ENCODE peak calls at places on chromosomes 2 and 18, in four cellular contexts. L is SK-N-SH; E is CD4-positive, CD25-positive, alpha-beta regulatory T cell; R is small intestine. J is an unnamed sample.

GRCh38 chr2:181781082-181781786 is 100.9 kb upstream of the NEUROD1 start:
- DNase-seq in L (no peak), E (no peak), R (peak; percentile 47), J (no peak)

GRCh38 chr2:220434365-220434764 is 806.9 kb downstream of the SLC4A3 start:
- DNase-seq in L (no peak), E (no peak), R (no peak), J (no peak)

GRCh38 chr2:205681836-205682238 is 464 bp upstream of the NRP2 start:
- DNase-seq in L (peak; percentile 49), E (no peak), R (no peak), J (peak; percentile 32)

GRCh38 chr2:113762377-113763118 is 6.1 kb upstream of the SLC35F5 start:
- DNase-seq in L (no peak), E (no peak), R (no peak), J (no peak)

GRCh38 chr2:160910681-160911080 is 249.5 kb upstream of the TANK start:
- DNase-seq in L (peak; percentile 15), E (no peak), R (no peak), J (no peak)

GRCh38 chr2:133633851-133634250 is 65.6 kb upstream of the NCKAP5 start:
- DNase-seq in L (no peak), E (no peak), R (no peak), J (no peak)

GRCh38 chr18:23879544-23879943 is 135.0 kb upstream of the TTC39C start:
- DNase-seq in L (no peak), E (no peak), R (no peak), J (no peak)

GRCh38 chr2:226463154-226463553 is 336.5 kb downstream of the IRS1 start:
- DNase-seq in L (no peak), E (no peak), R (no peak), J (no peak)

GRCh38 chr2:134460583-134460998 is 206.7 kb downstream of the MGAT5 start:
- DNase-seq in L (peak; percentile 76), E (no peak), R (peak; percentile 60), J (no peak)

GRCh38 chr2:174495365-174496012 is 8.7 kb upstream of the GPR155 start:
- DNase-seq in L (no peak), E (no peak), R (no peak), J (no peak)

GRCh38 chr2:33633295-33633694 is 34.2 kb upstream of the FAM98A start:
- DNase-seq in L (no peak), E (no peak), R (no peak), J (no peak)

GRCh38 chr2:189952536-189953109 is 109.9 kb downstream of the MSTN start:
- DNase-seq in L (no peak), E (no peak), R (no peak), J (no peak)

GRCh38 chr2:200435379-200435778 is 74.5 kb downstream of the KCTD18 start:
- DNase-seq in L (no peak), E (no peak), R (no peak), J (no peak)

GRCh38 chr2:43745457-43745856 is 28.4 kb upstream of the DYNC2LI1 start:
- DNase-seq in L (no peak), E (no peak), R (no peak), J (no peak)

GRCh38 chr2:73870084-73870483 is 22.7 kb upstream of the ACTG2 start:
- DNase-seq in L (no peak), E (no peak), R (no peak), J (no peak)

GRCh38 chr2:52532956-52533355 is 1234.6 kb upstream of the CHAC2 start:
- DNase-seq in L (no peak), E (no peak), R (no peak), J (no peak)

GRCh38 chr2:105391058-105391627 is 7.7 kb downstream of the FHL2 start:
- DNase-seq in L (no peak), E (no peak), R (no peak), J (no peak)

GRCh38 chr2:200467806-200468686 is 41.8 kb downstream of the KCTD18 start:
- DNase-seq in L (no peak), E (no peak), R (peak; percentile 17), J (peak; percentile 56)

GRCh38 chr2:33788044-33788443 is 188.9 kb upstream of the FAM98A start:
- DNase-seq in L (no peak), E (no peak), R (no peak), J (no peak)

GRCh38 chr2:47230418-47230817 is 75.3 kb upstream of the STPG4 start:
- DNase-seq in L (no peak), E (no peak), R (no peak), J (no peak)

GRCh38 chr2:47499621-47500309 is 96.8 kb downstream of the MSH2 start:
- DNase-seq in L (no peak), E (no peak), R (no peak), J (no peak)

GRCh38 chr18:48750485-48751175 is 200.1 kb downstream of the SMAD7 start:
- DNase-seq in L (no peak), E (no peak), R (no peak), J (no peak)

GRCh38 chr18:9475643-9476580 is 599 bp downstream of the RALBP1 start:
- DNase-seq in L (peak; percentile 32), E (peak; percentile 57), R (peak; percentile 38), J (peak; percentile 22)

GRCh38 chr2:65661980-65662653 is 229.7 kb upstream of the SPRED2 start:
- DNase-seq in L (no peak), E (no peak), R (no peak), J (no peak)

GRCh38 chr18:58572680-58573079 is 56.2 kb downstream of the ALPK2 start:
- DNase-seq in L (no peak), E (no peak), R (no peak), J (no peak)

GRCh38 chr2:71797006-71797810 is 343.8 kb downstream of the DYSF start:
- DNase-seq in L (no peak), E (no peak), R (no peak), J (no peak)

GRCh38 chr2:197212344-197213262 is 98.0 kb downstream of the ANKRD44 start:
- DNase-seq in L (no peak), E (no peak), R (peak; percentile 16), J (no peak)

GRCh38 chr2:101150306-101151140 is 659 bp downstream of the TBC1D8 start:
- DNase-seq in L (peak; percentile 78), E (no peak), R (peak; percentile 35), J (no peak)

GRCh38 chr2:74095629-74096028 is 52.1 kb downstream of the BOLA3 start:
- DNase-seq in L (no peak), E (no peak), R (no peak), J (no peak)

GRCh38 chr2:233116946-233117345 is 56.8 kb downstream of the INPP5D start:
- DNase-seq in L (no peak), E (no peak), R (no peak), J (no peak)
- H3K27me3 ChIP-seq in L (peaks cover 4% of the 10 kb centered on the region), E (no peaks in the 10 kb centered on the region), R (no peaks in the 10 kb centered on the region), J (no peaks in the 10 kb centered on the region)

GRCh38 chr18:65990174-65990690 is 239.4 kb downstream of the CDH7 start:
- DNase-seq in L (no peak), E (no peak), R (no peak), J (no peak)
- H3K4me1 ChIP-seq in L (no peaks in the 10 kb centered on the region), E (no peaks in the 10 kb centered on the region), R (no peaks in the 10 kb centered on the region), J (no peaks in the 10 kb centered on the region)

GRCh38 chr2:239580199-239580527 is 179.3 kb upstream of the HDAC4 start:
- DNase-seq in L (no peak), E (no peak), R (no peak), J (no peak)
- H3K9me3 ChIP-seq in L (no peaks in the 10 kb centered on the region), E (no peaks in the 10 kb centered on the region), R (no peaks in the 10 kb centered on the region), J (no peaks in the 10 kb centered on the region)

GRCh38 chr2:85756822-85757435 is 3.1 kb downstream of the ATOH8 start:
- DNase-seq in L (no peak), E (no peak), R (peak; percentile 36), J (no peak)
- H3K27me3 ChIP-seq in L (no peaks in the 10 kb centered on the region), E (peaks cover 5% of the 10 kb centered on the region), R (peaks cover 12% of the 10 kb centered on the region), J (peaks cover 7% of the 10 kb centered on the region)

GRCh38 chr2:240565267-240566202 is 2.7 kb upstream of the RNPEPL1 start:
- DNase-seq in L (peak; percentile 36), E (peak; percentile 89), R (peak; percentile 96), J (peak; percentile 83)

GRCh38 chr2:240564571-240565266 is 3.6 kb upstream of the RNPEPL1 start:
- DNase-seq in L (no peak), E (no peak), R (no peak), J (no peak)

GRCh38 chr2:240567137-240567871 is 980 bp upstream of the RNPEPL1 start:
- DNase-seq in L (peak; percentile 41), E (peak; percentile 38), R (peak; percentile 63), J (peak; percentile 59)

GRCh38 chr2:240567872-240568677 is at the start of gene RNPEPL1:
- DNase-seq in L (peak; percentile 90), E (peak; percentile 54), R (peak; percentile 64), J (peak; percentile 58)

DNA sequence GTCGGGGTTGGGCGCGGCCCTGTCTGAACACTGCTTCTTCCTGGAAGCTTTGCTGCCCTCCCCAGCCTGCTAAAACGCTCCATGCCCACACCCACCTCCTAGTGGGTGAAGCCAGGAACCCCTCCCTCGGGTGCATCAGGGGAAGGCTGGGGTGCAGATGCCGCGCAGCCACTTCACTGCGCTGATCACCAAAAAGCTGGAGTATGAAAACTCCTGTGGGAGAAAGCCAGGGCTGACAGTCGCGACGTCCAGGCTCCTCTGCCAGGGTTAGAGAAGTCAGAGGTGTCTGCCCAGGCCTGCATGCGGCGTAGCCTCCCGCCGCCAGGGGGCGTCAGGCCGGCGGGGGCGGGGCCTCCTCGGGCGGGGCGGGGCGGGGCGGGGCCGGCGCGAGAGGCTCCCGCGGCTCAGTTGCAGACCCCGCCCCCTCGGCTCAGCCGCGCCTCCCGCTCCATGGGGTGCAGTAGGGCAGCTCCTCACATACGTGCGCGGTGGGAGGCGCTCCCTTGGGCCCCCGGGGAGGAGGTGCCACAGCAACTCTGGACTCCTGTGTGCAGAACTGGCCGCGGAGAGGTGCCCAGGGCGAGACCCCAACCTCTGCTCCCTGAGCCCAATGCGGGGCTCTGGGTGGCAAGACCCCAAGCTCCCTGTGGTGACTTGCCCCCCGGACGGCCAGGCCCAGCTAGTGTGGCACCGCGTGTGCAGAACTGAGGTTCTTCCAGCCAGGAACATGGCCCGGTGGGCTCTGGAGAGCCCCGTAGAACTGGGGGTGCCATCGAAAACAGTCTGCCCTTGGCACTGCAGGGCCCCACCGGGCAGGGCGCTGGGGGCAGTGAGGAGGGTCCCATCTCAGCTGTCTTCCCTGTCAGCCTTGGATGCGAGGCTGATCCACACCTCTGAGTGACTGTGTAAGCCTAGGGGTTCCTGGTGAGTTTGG is 1.8 kb upstream of the RNPEPL1 start:
- DNase-seq in L (peak; percentile 92), E (peak; percentile 94), R (peak; percentile 94), J (peak; percentile 92)
- H3K4me1 ChIP-seq in L (peaks cover 42% of the 10 kb centered on the region), E (peaks cover 88% of the 10 kb centered on the region), R (peaks cover 19% of the 10 kb centered on the region), J (peaks cover 80% of the 10 kb centered on the region)

GRCh38 chr18:56188521-56188920 is 449.9 kb downstream of the TXNL1 start:
- DNase-seq in L (no peak), E (no peak), R (no peak), J (no peak)
- H3K9me3 ChIP-seq in L (no peaks in the 10 kb centered on the region), E (no peaks in the 10 kb centered on the region), R (no peaks in the 10 kb centered on the region), J (no peaks in the 10 kb centered on the region)

GRCh38 chr2:239559417-239560261 is 158.8 kb upstream of the HDAC4 start:
- DNase-seq in L (no peak), E (no peak), R (no peak), J (no peak)
- H3K27me3 ChIP-seq in L (no peaks in the 10 kb centered on the region), E (peaks cover 2% of the 10 kb centered on the region), R (no peaks in the 10 kb centered on the region), J (no peaks in the 10 kb centered on the region)